ENCODE peak calls at places on chromosome 19, in four cellular contexts. One of them, this sample, is unnamed.

GRCh38 chr19:34985249-34986022 is 14.7 kb upstream of the GRAMD1A start:
- DNase-seq in H9: peak; percentile 67
- DNase-seq in IMR-90: peak; percentile 24
- DNase-seq in H1: peak; percentile 60
- DNase-seq in this sample: no peak

GRCh38 chr19:23116802-23117571 is at the start of gene ZNF730:
- DNase-seq in IMR-90: peak; percentile 68
- DNase-seq in H1: peak; percentile 91
- DNase-seq in H9: peak; percentile 97
- DNase-seq in this sample: peak; percentile 97

GRCh38 chr19:45824041-45824471 is 8.9 kb upstream of the RSPH6A start:
- DNase-seq in H9: no peak
- DNase-seq in IMR-90: no peak
- DNase-seq in H1: no peak
- DNase-seq in this sample: no peak

GRCh38 chr19:28905996-28906395 is 307.0 kb downstream of the UQCRFS1 start:
- DNase-seq in H1: no peak
- DNase-seq in H9: no peak
- DNase-seq in IMR-90: peak; percentile 88
- DNase-seq in this sample: no peak

GRCh38 chr19:24098359-24098758 is 11.4 kb downstream of the ZNF254 start:
- DNase-seq in H1: no peak
- DNase-seq in H9: no peak
- DNase-seq in IMR-90: peak; percentile 14
- DNase-seq in this sample: no peak

GRCh38 chr19:47310819-47311218 is 1.2 kb downstream of the C5AR1 start:
- DNase-seq in IMR-90: peak; percentile 21
- DNase-seq in H9: no peak
- DNase-seq in H1: no peak
- DNase-seq in this sample: no peak

GRCh38 chr19:14440049-14440448 is 6.9 kb downstream of the PKN1 start:
- DNase-seq in H1: no peak
- DNase-seq in IMR-90: no peak
- DNase-seq in H9: no peak
- DNase-seq in this sample: no peak

GRCh38 chr19:32718286-32718685 is 1.3 kb upstream of the TDRD12 start:
- DNase-seq in H1: no peak
- DNase-seq in IMR-90: no peak
- DNase-seq in H9: no peak
- DNase-seq in this sample: no peak

GRCh38 chr19:17671906-17672305 is 16.2 kb downstream of the UNC13A start:
- DNase-seq in H1: peak; percentile 62
- DNase-seq in H9: peak; percentile 71
- DNase-seq in IMR-90: peak; percentile 37
- DNase-seq in this sample: peak; percentile 87

GRCh38 chr19:30419581-30420180 is 47.5 kb downstream of the ZNF536 start:
- DNase-seq in H9: no peak
- DNase-seq in H1: peak; percentile 40
- DNase-seq in IMR-90: no peak
- DNase-seq in this sample: no peak

GRCh38 chr19:55005684-55006488 is 32.2 kb downstream of the GP6 start:
- DNase-seq in H9: peak; percentile 83
- DNase-seq in IMR-90: no peak
- DNase-seq in H1: no peak
- DNase-seq in this sample: peak; percentile 94

GRCh38 chr19:2476451-2477140 is 669 bp downstream of the GADD45B start:
- DNase-seq in IMR-90: peak; percentile 74
- DNase-seq in H1: peak; percentile 74
- DNase-seq in H9: no peak
- DNase-seq in this sample: peak; percentile 79

GRCh38 chr19:2477732-2478191 is 1.8 kb downstream of the GADD45B start:
- DNase-seq in IMR-90: peak; percentile 49
- DNase-seq in H9: no peak
- DNase-seq in H1: no peak
- DNase-seq in this sample: no peak

GRCh38 chr19:2475702-2476450 is at the start of gene GADD45B:
- DNase-seq in H9: peak; percentile 95
- DNase-seq in IMR-90: peak; percentile 97
- DNase-seq in H1: peak; percentile 97
- DNase-seq in this sample: peak; percentile 98

GRCh38 chr19:2478324-2478755 is 2.4 kb downstream of the GADD45B start:
- DNase-seq in IMR-90: peak; percentile 64
- DNase-seq in H1: peak; percentile 72
- DNase-seq in H9: no peak
- DNase-seq in this sample: peak; percentile 88

DNA sequence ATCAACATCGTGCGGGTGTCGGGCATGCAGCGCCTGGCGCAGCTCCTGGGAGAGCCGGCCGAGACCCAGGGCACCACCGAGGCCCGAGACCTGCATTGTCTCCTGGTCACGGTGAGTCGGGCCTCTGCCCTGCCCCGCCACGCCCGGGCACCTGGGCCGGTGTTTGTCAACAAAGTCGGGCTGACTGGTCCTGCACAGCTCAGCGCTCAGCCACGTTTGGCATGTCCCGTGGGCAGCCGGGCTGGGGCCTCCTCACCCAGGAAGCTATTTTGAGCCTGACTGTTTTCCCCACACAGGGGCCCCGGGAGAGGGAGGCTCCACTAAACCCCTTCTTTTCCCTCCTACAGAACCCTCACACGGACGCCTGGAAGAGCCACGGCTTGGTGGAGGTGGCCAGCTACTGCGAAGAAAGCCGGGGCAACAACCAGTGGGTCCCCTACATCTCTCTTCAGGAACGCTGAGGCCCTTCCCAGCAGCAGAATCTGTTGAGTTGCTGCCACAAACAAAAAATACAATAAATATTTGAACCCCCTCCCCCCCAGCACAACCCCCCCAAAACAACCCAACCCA is 1.3 kb downstream of the GADD45B start:
- DNase-seq in H1: peak; percentile 63
- DNase-seq in H9: no peak
- DNase-seq in IMR-90: peak; percentile 34
- DNase-seq in this sample: no peak
- H4K5ac ChIP-seq in H1: no peak overlapping the region
- H4K5ac ChIP-seq in H9: no peak overlapping the region
- H4K5ac ChIP-seq in IMR-90: no peak overlapping the region
- H4K5ac ChIP-seq in this sample: no peak overlapping the region

DNA sequence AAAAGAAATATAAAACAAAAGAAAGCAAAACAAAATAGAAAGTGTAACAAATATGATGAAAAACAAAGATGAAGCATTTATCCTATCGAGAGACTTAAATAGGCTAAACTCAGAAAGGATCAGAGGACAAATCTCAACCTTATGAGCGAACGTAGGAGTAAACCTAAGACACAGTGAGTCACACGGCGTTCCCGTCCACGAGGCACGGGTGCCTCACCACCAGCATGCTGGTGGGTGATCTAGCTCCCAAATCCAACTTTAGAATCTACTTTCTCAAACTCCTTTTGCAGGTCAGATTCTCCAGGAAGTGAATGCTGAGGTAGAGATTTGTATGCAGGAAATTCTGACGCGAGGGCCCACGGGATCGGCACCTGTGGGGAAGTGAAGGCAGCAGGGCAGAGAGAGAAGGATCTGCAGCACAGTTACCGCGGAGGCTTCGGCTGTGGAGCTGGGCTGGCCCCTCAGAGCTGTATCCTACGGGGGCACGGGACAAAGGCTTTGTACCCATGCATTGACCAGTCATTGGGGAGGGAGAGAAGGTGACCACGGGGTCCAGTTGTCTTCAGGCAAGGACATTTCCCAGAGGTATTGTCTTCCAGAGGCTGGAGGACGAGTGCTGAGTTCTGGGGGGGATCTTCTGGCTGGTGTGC is 7.5 kb upstream of the MIER2 start:
- DNase-seq in H1: no peak
- DNase-seq in IMR-90: no peak
- DNase-seq in H9: no peak
- DNase-seq in this sample: no peak
- H4K5ac ChIP-seq in H1: no peak overlapping the region
- H4K5ac ChIP-seq in IMR-90: no peak overlapping the region
- H4K5ac ChIP-seq in H9: no peak overlapping the region
- H4K5ac ChIP-seq in this sample: no peak overlapping the region

GRCh38 chr19:41898235-41898634 is 15.3 kb downstream of the ARHGEF1 start:
- DNase-seq in H1: no peak
- DNase-seq in H9: no peak
- DNase-seq in IMR-90: no peak
- DNase-seq in this sample: no peak

GRCh38 chr19:41897181-41897580 is 14.2 kb downstream of the ARHGEF1 start:
- DNase-seq in IMR-90: no peak
- DNase-seq in H1: no peak
- DNase-seq in H9: no peak
- DNase-seq in this sample: no peak

GRCh38 chr19:41895745-41896580 is 13.0 kb downstream of the ARHGEF1 start:
- DNase-seq in H1: no peak
- DNase-seq in H9: no peak
- DNase-seq in IMR-90: no peak
- DNase-seq in this sample: peak; percentile 46

GRCh38 chr19:41897820-41898219 is 14.8 kb downstream of the ARHGEF1 start:
- DNase-seq in H9: no peak
- DNase-seq in H1: no peak
- DNase-seq in IMR-90: no peak
- DNase-seq in this sample: no peak

GRCh38 chr19:41896581-41896942 is 13.6 kb downstream of the ARHGEF1 start:
- DNase-seq in H9: no peak
- DNase-seq in H1: no peak
- DNase-seq in IMR-90: no peak
- DNase-seq in this sample: no peak
- H4K5ac ChIP-seq in H9: no peak overlapping the region
- H4K5ac ChIP-seq in H1: no peak overlapping the region
- H4K5ac ChIP-seq in IMR-90: no peak overlapping the region
- H4K5ac ChIP-seq in this sample: no peak overlapping the region

DNA sequence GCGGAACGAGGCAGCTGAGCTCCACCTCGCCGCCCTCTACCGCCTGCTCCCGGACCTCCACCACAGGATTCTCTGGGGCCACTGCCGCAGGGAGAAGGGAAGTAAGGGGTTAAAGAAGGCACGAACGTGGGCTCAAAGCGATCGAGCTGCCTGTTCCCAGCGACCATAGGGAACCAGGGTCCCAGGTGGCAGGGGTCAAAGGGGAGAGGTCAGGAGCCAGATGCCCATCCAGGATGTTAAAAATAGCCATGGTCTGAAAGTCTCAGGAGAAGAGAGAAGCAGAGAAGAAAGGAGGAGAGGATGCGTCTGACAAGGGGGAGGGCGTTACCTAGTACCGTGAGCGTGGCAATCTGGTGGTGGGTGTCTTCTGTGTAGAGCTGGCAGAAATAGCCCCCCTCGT is 7.4 kb upstream of the ZNF428 start:
- DNase-seq in H9: no peak
- DNase-seq in IMR-90: no peak
- DNase-seq in H1: no peak
- DNase-seq in this sample: no peak
- H4K5ac ChIP-seq in H9: no peak overlapping the region
- H4K5ac ChIP-seq in IMR-90: no peak overlapping the region
- H4K5ac ChIP-seq in H1: no peak overlapping the region
- H4K5ac ChIP-seq in this sample: no peak overlapping the region

DNA sequence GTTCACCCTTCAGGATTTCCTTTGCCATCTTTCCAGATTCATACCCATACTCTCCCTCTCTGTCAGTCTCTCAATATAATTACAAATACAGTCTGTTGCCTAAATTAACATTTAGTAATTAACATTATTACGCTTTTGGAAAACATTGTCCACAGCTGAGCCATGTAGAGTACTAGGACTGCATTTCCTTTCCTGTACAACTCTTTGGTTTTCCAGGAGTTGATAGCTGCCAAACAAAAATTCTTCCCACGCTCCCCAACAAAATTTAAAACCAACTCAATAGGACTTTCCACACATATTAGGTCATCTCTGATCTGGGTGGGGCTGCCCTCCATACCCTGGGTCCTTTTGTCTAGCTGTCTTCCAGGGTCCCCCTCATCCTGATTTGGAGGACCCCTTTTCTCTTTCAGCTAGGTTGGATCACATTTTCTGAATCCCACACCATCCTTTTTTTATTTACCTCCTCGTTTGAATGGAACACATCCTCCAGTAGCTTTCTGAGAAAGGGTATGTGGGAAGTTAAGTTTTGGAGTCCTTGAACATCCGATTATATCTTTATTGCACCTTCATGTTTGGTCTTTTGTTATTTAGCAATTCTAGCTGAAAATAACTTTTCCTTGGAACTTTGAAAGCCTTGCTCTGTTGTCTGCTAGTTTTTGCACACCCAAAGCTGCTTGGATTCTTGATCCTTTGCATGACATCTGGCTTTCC is 17.7 kb downstream of the ONECUT3 start:
- DNase-seq in H1: no peak
- DNase-seq in H9: no peak
- DNase-seq in IMR-90: no peak
- DNase-seq in this sample: no peak
- H4K5ac ChIP-seq in H1: no peak overlapping the region
- H4K5ac ChIP-seq in H9: no peak overlapping the region
- H4K5ac ChIP-seq in IMR-90: no peak overlapping the region
- H4K5ac ChIP-seq in this sample: no peak overlapping the region

GRCh38 chr19:6495947-6496346 is 6.2 kb downstream of the TUBB4A start:
- DNase-seq in H9: no peak
- DNase-seq in IMR-90: no peak
- DNase-seq in H1: no peak
- DNase-seq in this sample: no peak

GRCh38 chr19:6500837-6501739 is 1.0 kb downstream of the TUBB4A start:
- DNase-seq in H9: no peak
- DNase-seq in IMR-90: no peak
- DNase-seq in H1: peak; percentile 52
- DNase-seq in this sample: no peak

GRCh38 chr19:6498294-6499036 is 3.6 kb downstream of the TUBB4A start:
- DNase-seq in H9: no peak
- DNase-seq in IMR-90: no peak
- DNase-seq in H1: no peak
- DNase-seq in this sample: no peak

GRCh38 chr19:6501740-6502648 is at the start of gene TUBB4A:
- DNase-seq in H9: peak; percentile 61
- DNase-seq in H1: peak; percentile 75
- DNase-seq in IMR-90: no peak
- DNase-seq in this sample: no peak

DNA sequence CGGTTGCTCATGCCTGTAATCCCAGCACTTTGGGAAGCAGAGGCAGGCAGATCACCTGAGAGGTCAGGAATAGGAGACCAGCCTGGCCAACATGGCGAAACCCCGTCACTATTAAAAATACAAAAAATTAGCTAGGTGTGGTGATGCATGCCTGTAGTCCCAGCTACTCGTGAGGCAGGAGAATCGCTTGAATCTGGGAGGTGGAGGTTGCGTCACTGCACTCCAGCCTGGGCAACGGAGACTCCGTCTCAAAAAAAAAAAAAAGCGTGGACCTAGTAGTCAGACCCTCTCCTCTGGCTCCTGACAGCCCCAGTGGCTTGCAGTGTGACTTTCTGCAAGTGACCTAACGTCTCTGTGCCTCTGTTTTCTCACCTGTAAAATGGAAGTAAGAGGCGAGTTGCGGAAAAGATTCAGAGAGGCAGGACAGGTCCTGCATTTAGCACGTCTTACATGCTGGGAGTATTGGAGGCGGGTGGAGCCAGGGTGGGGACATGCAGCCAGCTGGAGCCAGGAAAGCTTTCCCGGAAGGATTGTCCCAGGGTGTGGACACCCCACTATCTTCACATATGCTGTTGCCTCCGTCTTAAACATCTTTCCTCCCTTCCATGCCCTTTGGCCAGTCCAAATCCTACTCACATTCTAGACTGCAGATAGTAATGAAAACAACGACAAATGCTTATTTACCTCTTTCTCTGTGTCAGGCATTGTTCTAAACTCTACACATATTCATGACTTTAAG is 2.9 kb downstream of the TUBB4A start:
- DNase-seq in H1: no peak
- DNase-seq in H9: no peak
- DNase-seq in IMR-90: no peak
- DNase-seq in this sample: no peak
- H4K5ac ChIP-seq in H1: no peak overlapping the region
- H4K5ac ChIP-seq in H9: no peak overlapping the region
- H4K5ac ChIP-seq in IMR-90: no peak overlapping the region
- H4K5ac ChIP-seq in this sample: no peak overlapping the region